ENCODE peak calls at places on chromosomes 1 and 21, in four cellular contexts. One of them, this sample, is unnamed.
A peak's percentile ranks its signal among the peaks of the same experiment; 100 is the strongest.

GRCh38 chr1:33986389-33987095 is 122.7 kb downstream of the HMGB4 start:
- DNase-seq in IMR-90: peak; percentile 7
- DNase-seq in stomach: peak; percentile 45
- DNase-seq in iPS DF 6.9: no peak
- DNase-seq in this sample: no peak

GRCh38 chr1:9249534-9250335 is 15.2 kb downstream of the H6PD start:
- DNase-seq in IMR-90: peak; percentile 44
- DNase-seq in stomach: peak; percentile 64
- DNase-seq in iPS DF 6.9: no peak
- DNase-seq in this sample: peak; percentile 53

GRCh38 chr1:100461222-100461621 is 76.7 kb upstream of the GPR88 start:
- DNase-seq in IMR-90: no peak
- DNase-seq in stomach: no peak
- DNase-seq in iPS DF 6.9: no peak
- DNase-seq in this sample: no peak

GRCh38 chr21:35007348-35007747 is 41.8 kb downstream of the RUNX1 start:
- DNase-seq in IMR-90: no peak
- DNase-seq in stomach: no peak
- DNase-seq in iPS DF 6.9: no peak
- DNase-seq in this sample: no peak

GRCh38 chr1:61436016-61436415 is 288.9 kb downstream of the TM2D1 start:
- DNase-seq in IMR-90: no peak
- DNase-seq in stomach: no peak
- DNase-seq in iPS DF 6.9: no peak
- DNase-seq in this sample: peak; percentile 15

GRCh38 chr1:162485236-162485635 is 12.4 kb upstream of the UHMK1 start:
- DNase-seq in IMR-90: peak; percentile 18
- DNase-seq in stomach: no peak
- DNase-seq in iPS DF 6.9: no peak
- DNase-seq in this sample: no peak

GRCh38 chr1:31954607-31955283 is 16.6 kb upstream of the PTP4A2 start:
- DNase-seq in IMR-90: peak; percentile 99
- DNase-seq in stomach: peak; percentile 85
- DNase-seq in iPS DF 6.9: no peak
- DNase-seq in this sample: no peak

GRCh38 chr21:16570196-16570595 is 840.4 kb downstream of the USP25 start:
- DNase-seq in IMR-90: peak; percentile 39
- DNase-seq in stomach: no peak
- DNase-seq in iPS DF 6.9: no peak
- DNase-seq in this sample: no peak

GRCh38 chr1:233575450-233575849 is 38.5 kb upstream of the KCNK1 start:
- DNase-seq in IMR-90: no peak
- DNase-seq in stomach: no peak
- DNase-seq in iPS DF 6.9: no peak
- DNase-seq in this sample: no peak

GRCh38 chr1:2408456-2408855 is 3.9 kb downstream of the PEX10 start:
- DNase-seq in IMR-90: no peak
- DNase-seq in stomach: no peak
- DNase-seq in iPS DF 6.9: no peak
- DNase-seq in this sample: no peak

GRCh38 chr1:112957133-112957812 is 1.3 kb upstream of the SLC16A1 start:
- DNase-seq in IMR-90: peak; percentile 95
- DNase-seq in stomach: no peak
- DNase-seq in iPS DF 6.9: peak; percentile 54
- DNase-seq in this sample: peak; percentile 86

GRCh38 chr1:8206397-8206796 is 111.5 kb upstream of the SLC45A1 start:
- DNase-seq in IMR-90: no peak
- DNase-seq in stomach: no peak
- DNase-seq in iPS DF 6.9: no peak
- DNase-seq in this sample: no peak

GRCh38 chr1:201094829-201095228 is 17.4 kb downstream of the CACNA1S start:
- DNase-seq in IMR-90: no peak
- DNase-seq in stomach: no peak
- DNase-seq in iPS DF 6.9: no peak
- DNase-seq in this sample: no peak

GRCh38 chr21:15953551-15954116 is 223.9 kb downstream of the USP25 start:
- DNase-seq in IMR-90: no peak
- DNase-seq in stomach: no peak
- DNase-seq in iPS DF 6.9: no peak
- DNase-seq in this sample: no peak

GRCh38 chr1:8463144-8463927 is 145.4 kb downstream of the SLC45A1 start:
- DNase-seq in IMR-90: peak; percentile 89
- DNase-seq in stomach: peak; percentile 50
- DNase-seq in iPS DF 6.9: no peak
- DNase-seq in this sample: no peak

GRCh38 chr1:157969693-157970485 is 23.6 kb upstream of the KIRREL1 start:
- DNase-seq in IMR-90: peak; percentile 88
- DNase-seq in stomach: no peak
- DNase-seq in iPS DF 6.9: no peak
- DNase-seq in this sample: peak; percentile 77

GRCh38 chr1:231121533-231121932 is 40.3 kb upstream of the TRIM67 start:
- DNase-seq in IMR-90: no peak
- DNase-seq in stomach: no peak
- DNase-seq in iPS DF 6.9: no peak
- DNase-seq in this sample: no peak

GRCh38 chr1:21909286-21909759 is 27.8 kb downstream of the HSPG2 start:
- DNase-seq in IMR-90: peak; percentile 50
- DNase-seq in stomach: no peak
- DNase-seq in iPS DF 6.9: no peak
- DNase-seq in this sample: no peak

GRCh38 chr1:51733793-51734522 is 117.1 kb downstream of the OSBPL9 start:
- DNase-seq in IMR-90: no peak
- DNase-seq in stomach: no peak
- DNase-seq in iPS DF 6.9: no peak
- DNase-seq in this sample: no peak
- H3K4me1 ChIP-seq in IMR-90: peaks cover 5% of the 10 kb centered on the region
- H3K4me1 ChIP-seq in stomach: peaks cover 94% of the 10 kb centered on the region
- H3K4me1 ChIP-seq in iPS DF 6.9: no peaks in the 10 kb centered on the region
- H3K4me1 ChIP-seq in this sample: peaks cover 39% of the 10 kb centered on the region

GRCh38 chr21:37214952-37215351 is 52.2 kb downstream of the VPS26C start:
- DNase-seq in IMR-90: no peak
- DNase-seq in stomach: no peak
- DNase-seq in iPS DF 6.9: no peak
- DNase-seq in this sample: no peak

GRCh38 chr21:37220433-37220980 is 46.6 kb downstream of the VPS26C start:
- DNase-seq in IMR-90: peak; percentile 50
- DNase-seq in stomach: no peak
- DNase-seq in iPS DF 6.9: no peak
- DNase-seq in this sample: peak; percentile 28

GRCh38 chr21:37220981-37221664 is 46.0 kb downstream of the VPS26C start:
- DNase-seq in IMR-90: peak; percentile 87
- DNase-seq in stomach: peak; percentile 93
- DNase-seq in iPS DF 6.9: peak; percentile 61
- DNase-seq in this sample: peak; percentile 98

GRCh38 chr21:37223804-37224345 is 43.3 kb downstream of the VPS26C start:
- DNase-seq in IMR-90: no peak
- DNase-seq in stomach: no peak
- DNase-seq in iPS DF 6.9: no peak
- DNase-seq in this sample: no peak

DNA sequence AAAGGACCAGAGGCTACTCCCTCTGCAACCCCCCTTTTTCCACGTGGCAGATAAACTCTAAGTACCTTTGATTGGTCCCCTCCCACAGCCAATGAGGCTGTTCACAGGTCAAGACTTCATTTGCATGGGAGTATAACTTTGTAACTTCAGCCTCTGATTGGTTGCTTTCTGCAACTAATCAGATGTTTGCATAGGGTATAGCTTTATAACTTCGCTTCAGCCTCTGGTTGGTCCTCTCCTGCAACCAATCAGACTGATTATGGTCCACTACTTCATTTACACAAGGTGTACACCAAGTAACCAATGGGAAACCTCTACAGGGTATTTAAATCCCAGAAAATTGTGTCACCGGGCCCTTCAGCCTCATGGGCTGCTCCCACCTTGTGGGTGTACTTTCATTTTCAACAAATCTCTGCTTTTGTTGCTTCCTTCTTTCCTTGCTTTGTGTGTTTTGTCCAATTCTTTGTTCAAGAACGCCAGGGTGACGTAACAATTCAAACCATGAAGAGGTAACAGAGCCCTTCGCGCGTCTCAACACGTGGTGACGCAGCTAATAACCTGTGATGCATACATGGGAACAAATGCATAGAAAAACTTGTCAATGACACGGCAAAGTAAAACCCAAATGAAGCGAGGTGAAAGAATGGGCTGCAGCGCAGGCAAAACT is 47.2 kb downstream of the VPS26C start:
- DNase-seq in IMR-90: no peak
- DNase-seq in stomach: no peak
- DNase-seq in iPS DF 6.9: no peak
- DNase-seq in this sample: no peak
- H3K4me3 ChIP-seq in IMR-90: peak overlapping the region; percentile 59
- H3K4me3 ChIP-seq in stomach: peak overlapping the region; percentile 79
- H3K4me3 ChIP-seq in iPS DF 6.9: peak overlapping the region; percentile 45
- H3K4me3 ChIP-seq in this sample: peak overlapping the region; percentile 51

DNA sequence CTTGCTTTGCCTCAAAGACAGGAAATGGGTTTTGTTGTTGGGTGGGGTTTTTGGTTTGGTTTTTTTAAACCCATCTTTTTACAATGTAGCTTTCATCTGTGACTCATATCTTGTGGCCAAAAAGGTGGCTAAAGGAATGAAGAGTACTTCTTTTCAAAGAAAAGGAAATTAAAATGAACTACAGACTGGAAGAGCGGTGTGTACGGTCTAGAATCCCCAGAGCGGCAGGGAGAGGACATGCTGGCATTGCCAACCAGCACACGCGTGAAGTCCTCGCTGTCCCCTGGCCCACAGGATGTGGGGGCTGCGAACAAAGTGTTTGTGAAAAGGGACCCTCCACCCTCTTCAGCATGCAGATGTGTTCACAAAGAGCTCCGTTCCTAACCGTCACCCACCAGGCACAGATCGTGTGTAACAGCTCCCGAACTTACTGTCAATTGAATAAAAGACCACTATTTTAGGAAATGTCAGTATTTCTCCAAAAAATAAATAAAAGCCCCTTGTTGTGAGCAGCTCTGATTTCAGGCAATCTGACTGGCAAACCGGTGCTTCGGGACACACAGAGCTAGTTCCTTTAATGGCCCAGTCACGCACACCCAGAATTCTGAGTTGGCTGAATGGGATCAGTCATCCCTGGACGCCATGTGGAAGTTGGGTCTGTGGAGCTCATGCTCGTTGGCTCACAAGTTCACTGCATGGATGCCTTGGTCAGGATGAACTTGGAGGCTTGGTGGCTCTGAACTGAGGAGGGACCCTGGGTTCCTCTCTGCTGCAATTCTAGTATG is 602.9 kb downstream of the NPHP4 start:
- DNase-seq in IMR-90: no peak
- DNase-seq in stomach: no peak
- DNase-seq in iPS DF 6.9: no peak
- DNase-seq in this sample: no peak
- H3K9me3 ChIP-seq in IMR-90: peaks cover 60% of the 10 kb centered on the region
- H3K9me3 ChIP-seq in stomach: no peaks in the 10 kb centered on the region
- H3K9me3 ChIP-seq in iPS DF 6.9: no peaks in the 10 kb centered on the region
- H3K9me3 ChIP-seq in this sample: no peaks in the 10 kb centered on the region

GRCh38 chr1:11157867-11158266 is 31.3 kb upstream of the ANGPTL7 start:
- DNase-seq in IMR-90: peak; percentile 54
- DNase-seq in stomach: no peak
- DNase-seq in iPS DF 6.9: no peak
- DNase-seq in this sample: no peak

GRCh38 chr1:11156441-11156840 is 32.7 kb upstream of the ANGPTL7 start:
- DNase-seq in IMR-90: no peak
- DNase-seq in stomach: no peak
- DNase-seq in iPS DF 6.9: no peak
- DNase-seq in this sample: no peak

GRCh38 chr1:11156958-11157357 is 32.2 kb upstream of the ANGPTL7 start:
- DNase-seq in IMR-90: no peak
- DNase-seq in stomach: no peak
- DNase-seq in iPS DF 6.9: no peak
- DNase-seq in this sample: no peak

GRCh38 chr1:11158291-11158690 is 30.9 kb upstream of the ANGPTL7 start:
- DNase-seq in IMR-90: no peak
- DNase-seq in stomach: no peak
- DNase-seq in iPS DF 6.9: no peak
- DNase-seq in this sample: no peak

GRCh38 chr1:11157394-11157793 is 31.8 kb upstream of the ANGPTL7 start:
- DNase-seq in IMR-90: no peak
- DNase-seq in stomach: no peak
- DNase-seq in iPS DF 6.9: no peak
- DNase-seq in this sample: no peak
- H3K4me1 ChIP-seq in IMR-90: peaks cover 14% of the 10 kb centered on the region
- H3K4me1 ChIP-seq in stomach: peaks cover 27% of the 10 kb centered on the region
- H3K4me1 ChIP-seq in iPS DF 6.9: peaks cover 1% of the 10 kb centered on the region
- H3K4me1 ChIP-seq in this sample: no peaks in the 10 kb centered on the region

GRCh38 chr21:33985117-33986050 is 69.8 kb upstream of the ATP5PO start:
- DNase-seq in IMR-90: no peak
- DNase-seq in stomach: no peak
- DNase-seq in iPS DF 6.9: no peak
- DNase-seq in this sample: no peak

GRCh38 chr21:33987461-33987860 is 71.9 kb upstream of the ATP5PO start:
- DNase-seq in IMR-90: no peak
- DNase-seq in stomach: no peak
- DNase-seq in iPS DF 6.9: no peak
- DNase-seq in this sample: no peak

GRCh38 chr21:33991091-33991490 is 75.5 kb upstream of the ATP5PO start:
- DNase-seq in IMR-90: no peak
- DNase-seq in stomach: no peak
- DNase-seq in iPS DF 6.9: no peak
- DNase-seq in this sample: no peak

GRCh38 chr21:33989440-33989839 is 73.8 kb upstream of the ATP5PO start:
- DNase-seq in IMR-90: no peak
- DNase-seq in stomach: no peak
- DNase-seq in iPS DF 6.9: no peak
- DNase-seq in this sample: no peak

DNA sequence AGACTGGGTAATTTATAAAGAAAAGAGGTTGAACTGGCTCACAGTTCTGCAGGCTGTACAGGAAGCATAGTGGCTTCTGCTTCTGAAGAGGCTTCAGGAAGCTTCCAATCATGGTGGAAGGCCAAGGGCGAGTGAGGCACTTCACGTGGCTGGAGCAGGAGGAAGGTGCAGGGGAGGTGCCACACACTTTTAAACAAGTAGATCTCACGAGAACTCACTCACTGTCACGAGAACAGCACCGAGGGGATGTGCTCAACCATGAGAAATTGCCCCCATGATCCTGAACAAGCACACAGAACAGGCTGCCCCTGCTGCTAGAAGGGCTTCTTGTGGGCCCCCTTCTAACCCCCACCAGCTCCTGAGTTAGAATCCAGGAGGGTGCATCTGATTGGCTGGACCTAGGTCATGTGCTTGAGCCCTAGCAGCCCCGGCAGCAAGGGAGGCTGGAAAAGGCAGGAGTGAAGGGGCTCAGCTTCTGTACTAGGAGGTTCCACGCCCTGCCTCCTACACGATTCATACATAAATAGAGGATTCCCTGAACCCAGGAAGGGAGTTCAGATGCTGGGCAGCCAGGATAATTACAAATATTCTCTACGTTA is 72.7 kb upstream of the ATP5PO start:
- DNase-seq in IMR-90: no peak
- DNase-seq in stomach: no peak
- DNase-seq in iPS DF 6.9: no peak
- DNase-seq in this sample: no peak
- H3K4me3 ChIP-seq in IMR-90: no peak overlapping the region
- H3K4me3 ChIP-seq in stomach: no peak overlapping the region
- H3K4me3 ChIP-seq in iPS DF 6.9: no peak overlapping the region
- H3K4me3 ChIP-seq in this sample: no peak overlapping the region

This sample was measured in HAP-1.